ENCODE peak calls at places on chromosomes 12 and 14, in nine cellular contexts. W, F, K, A, E, C, Z, L and I are unnamed samples.

GRCh38 chr14:37865719-37866549 is 270.5 kb downstream of the TTC6 start:
- DNase-seq in W (no peak), F (no peak), K (no peak), A (no peak), E (no peak), C (no peak), Z (no peak), L (no peak), I (no peak)

GRCh38 chr14:99183716-99184115 is 88.3 kb downstream of the BCL11B start:
- DNase-seq in W (no peak), F (no peak), K (no peak), A (no peak), E (no peak), C (no peak), Z (no peak), L (no peak), I (no peak)

GRCh38 chr14:46198676-46199075 is 452.9 kb downstream of the RPL10L start:
- DNase-seq in W (no peak), F (no peak), K (no peak), A (no peak), E (no peak), C (no peak), Z (no peak), L (no peak), I (no peak)

GRCh38 chr14:81681466-81681865 is 147.8 kb upstream of the SEL1L start:
- DNase-seq in W (no peak), F (no peak), K (no peak), A (peak; percentile 46), E (no peak), C (no peak), Z (no peak), L (no peak), I (no peak)

GRCh38 chr14:104882991-104883660 is 18.1 kb downstream of the CEP170B start:
- DNase-seq in W (no peak), F (no peak), K (no peak), A (no peak), E (no peak), C (no peak), Z (peak; percentile 19), L (no peak), I (no peak)

GRCh38 chr12:52054838-52055741 is 3.8 kb downstream of the NR4A1 start:
- DNase-seq in W (no peak), F (no peak), K (no peak), A (no peak), E (no peak), C (no peak), Z (peak; percentile 62), L (no peak), I (no peak)

GRCh38 chr14:95052016-95052585 is 105.2 kb downstream of the DICER1 start:
- DNase-seq in W (no peak), F (no peak), K (no peak), A (no peak), E (peak; percentile 27), C (no peak), Z (no peak), L (no peak), I (no peak)

GRCh38 chr12:3295648-3296408 is 195.2 kb upstream of the PRMT8 start:
- DNase-seq in W (no peak), F (peak; percentile 35), K (no peak), A (no peak), E (no peak), C (no peak), Z (no peak), L (no peak), I (no peak)

GRCh38 chr12:29314421-29314820 is 66.6 kb downstream of the ERGIC2 start:
- DNase-seq in W (no peak), F (no peak), K (peak; percentile 4), A (no peak), E (peak; percentile 59), C (no peak), Z (no peak), L (no peak), I (no peak)

GRCh38 chr14:44316647-44317432 is 190.2 kb downstream of the FSCB start:
- DNase-seq in W (no peak), F (no peak), K (no peak), A (no peak), E (peak; percentile 51), C (no peak), Z (no peak), L (peak; percentile 68), I (no peak)

GRCh38 chr12:94671917-94672316 is 21.6 kb upstream of the TMCC3 start:
- DNase-seq in W (no peak), F (no peak), K (no peak), A (peak; percentile 69), E (no peak), C (no peak), Z (no peak), L (no peak), I (no peak)

GRCh38 chr12:27524839-27525238 is 833 bp downstream of the PPFIBP1 start:
- DNase-seq in W (no peak), F (peak; percentile 27), K (no peak), A (no peak), E (no peak), C (peak; percentile 15), Z (no peak), L (peak; percentile 23), I (no peak)

GRCh38 chr14:48814562-48814961 is 771.6 kb downstream of the RPS29 start:
- DNase-seq in W (no peak), F (no peak), K (no peak), A (no peak), E (no peak), C (no peak), Z (no peak), L (no peak), I (no peak)

GRCh38 chr14:59254911-59255545 is 66.6 kb downstream of the DAAM1 start:
- DNase-seq in W (no peak), F (no peak), K (no peak), A (no peak), E (peak; percentile 69), C (no peak), Z (no peak), L (no peak), I (no peak)

GRCh38 chr14:55381040-55381439 is 30.6 kb downstream of the ATG14 start:
- DNase-seq in W (no peak), F (no peak), K (no peak), A (no peak), E (no peak), C (no peak), Z (no peak), L (no peak), I (no peak)

GRCh38 chr12:48750769-48751356 is 34.4 kb upstream of the CCNT1 start:
- DNase-seq in W (no peak), F (no peak), K (no peak), A (no peak), E (no peak), C (no peak), Z (no peak), L (no peak), I (no peak)

GRCh38 chr12:57591567-57592325 is 754 bp downstream of the PIP4K2C start:
- DNase-seq in W (no peak), F (no peak), K (no peak), A (no peak), E (peak; percentile 59), C (peak; percentile 33), Z (no peak), L (peak; percentile 46), I (no peak)

GRCh38 chr14:23984891-23985607 is 3.7 kb upstream of the DHRS4L2 start:
- DNase-seq in W (no peak), F (no peak), K (no peak), A (no peak), E (no peak), C (no peak), Z (no peak), L (peak; percentile 10), I (no peak)

GRCh38 chr12:52319097-52319496 is 2.1 kb downstream of the KRT83 start:
- DNase-seq in W (peak; percentile 32), F (no peak), K (no peak), A (no peak), E (no peak), C (no peak), Z (no peak), L (no peak), I (no peak)

GRCh38 chr14:28767239-28767850 is 758 bp downstream of the FOXG1 start:
- DNase-seq in W (no peak), F (no peak), K (no peak), A (peak; percentile 67), E (no peak), C (no peak), Z (no peak), L (no peak), I (no peak)

GRCh38 chr12:52004042-52004648 is 2.6 kb upstream of the TAMALIN start:
- DNase-seq in W (no peak), F (peak; percentile 61), K (peak; percentile 52), A (peak; percentile 2), E (peak; percentile 83), C (peak; percentile 66), Z (peak; percentile 81), L (peak; percentile 78), I (no peak)

GRCh38 chr12:11707535-11707934 is 58.1 kb downstream of the ETV6 start:
- DNase-seq in W (no peak), F (no peak), K (no peak), A (peak; percentile 28), E (peak; percentile 91), C (no peak), Z (peak; percentile 47), L (no peak), I (no peak)

GRCh38 chr12:75715682-75716081 is 204.3 kb upstream of the KRR1 start:
- DNase-seq in W (no peak), F (no peak), K (no peak), A (no peak), E (no peak), C (no peak), Z (no peak), L (no peak), I (no peak)

GRCh38 chr14:67599698-67600561 is at the start of gene PIGH:
- DNase-seq in W (peak; percentile 96), F (peak; percentile 82), K (peak; percentile 91), A (peak; percentile 84), E (peak; percentile 95), C (peak; percentile 92), Z (peak; percentile 93), L (peak; percentile 91), I (peak; percentile 89)

GRCh38 chr12:71415336-71416231 is 24.0 kb upstream of the LGR5 start:
- DNase-seq in W (no peak), F (peak; percentile 33), K (no peak), A (peak; percentile 56), E (peak; percentile 61), C (peak; percentile 43), Z (no peak), L (peak; percentile 52), I (no peak)

GRCh38 chr14:91195881-91196280 is 48.6 kb downstream of the GPR68 start:
- DNase-seq in W (no peak), F (no peak), K (no peak), A (no peak), E (no peak), C (no peak), Z (no peak), L (no peak), I (no peak)

GRCh38 chr12:113056631-113057488 is at the start of gene DTX1:
- DNase-seq in W (peak; percentile 54), F (no peak), K (peak; percentile 22), A (peak; percentile 35), E (no peak), C (no peak), Z (no peak), L (no peak), I (peak; percentile 12)

GRCh38 chr14:68657300-68658028 is 135.4 kb downstream of the ZFP36L1 start:
- DNase-seq in W (no peak), F (no peak), K (no peak), A (no peak), E (peak; percentile 36), C (no peak), Z (no peak), L (no peak), I (no peak)

GRCh38 chr12:54980341-54980740 is 4.2 kb downstream of the TESPA1 start:
- DNase-seq in W (peak; percentile 55), F (no peak), K (no peak), A (no peak), E (no peak), C (no peak), Z (no peak), L (no peak), I (no peak)

GRCh38 chr12:109892748-109893147 is 7.3 kb upstream of the TCHP start:
- DNase-seq in W (no peak), F (no peak), K (no peak), A (no peak), E (no peak), C (no peak), Z (no peak), L (no peak), I (no peak)